ENCODE peak calls at places on chromosomes 7 and 10, in seven cellular contexts. K, O, P, W, E, D and S are unnamed samples.

GRCh38 chr10:5583525-5584175 is 58.9 kb downstream of the CALML3 start:
- DNase-seq in K (peak; percentile 96), O (peak; percentile 79), P (no peak), W (peak; percentile 52), E (peak; percentile 62), D (peak; percentile 37), S (peak; percentile 51)

GRCh38 chr10:119441151-119441821 is 101.2 kb downstream of the RGS10 start:
- DNase-seq in K (no peak), O (peak; percentile 34), P (no peak), W (no peak), E (no peak), D (no peak), S (no peak)

GRCh38 chr7:134520130-134520529 is 7.2 kb upstream of the AKR1B10 start:
- DNase-seq in K (no peak), O (no peak), P (no peak), W (no peak), E (no peak), D (no peak), S (no peak)

GRCh38 chr7:14207154-14207553 is 217.7 kb upstream of the ETV1 start:
- DNase-seq in K (no peak), O (no peak), P (no peak), W (no peak), E (no peak), D (no peak), S (no peak)

GRCh38 chr10:67657775-67658174 is 38.2 kb downstream of the CTNNA3 start:
- DNase-seq in K (no peak), O (no peak), P (no peak), W (peak; percentile 40), E (no peak), D (no peak), S (no peak)

GRCh38 chr10:119501690-119502089 is 40.8 kb downstream of the RGS10 start:
- DNase-seq in K (peak; percentile 23), O (no peak), P (peak; percentile 44), W (no peak), E (no peak), D (no peak), S (no peak)

GRCh38 chr7:122302826-122303521 is 1.6 kb downstream of the FEZF1 start:
- DNase-seq in K (no peak), O (no peak), P (no peak), W (no peak), E (no peak), D (no peak), S (no peak)

GRCh38 chr10:91196268-91197043 is 24.0 kb upstream of the PCGF5 start:
- DNase-seq in K (no peak), O (no peak), P (no peak), W (no peak), E (no peak), D (no peak), S (no peak)

GRCh38 chr7:128963327-128963757 is 25.6 kb downstream of the IRF5 start:
- DNase-seq in K (peak; percentile 24), O (no peak), P (peak; percentile 77), W (no peak), E (no peak), D (peak; percentile 79), S (no peak)

GRCh38 chr10:7773845-7774801 is 13.7 kb downstream of the KIN start:
- DNase-seq in K (peak; percentile 21), O (no peak), P (no peak), W (no peak), E (no peak), D (no peak), S (no peak)

GRCh38 chr7:6618621-6619020 is 3.2 kb downstream of the ZNF853 start:
- DNase-seq in K (no peak), O (no peak), P (no peak), W (no peak), E (no peak), D (no peak), S (no peak)

GRCh38 chr7:42207420-42207819 is 29.6 kb downstream of the GLI3 start:
- DNase-seq in K (no peak), O (no peak), P (no peak), W (no peak), E (no peak), D (no peak), S (no peak)

GRCh38 chr7:134676743-134677142 is 30.1 kb downstream of the BPGM start:
- DNase-seq in K (no peak), O (no peak), P (no peak), W (no peak), E (no peak), D (no peak), S (no peak)

GRCh38 chr7:153638821-153639435 is 413.3 kb upstream of the DPP6 start:
- DNase-seq in K (no peak), O (no peak), P (no peak), W (no peak), E (no peak), D (no peak), S (no peak)

GRCh38 chr7:38451840-38452239 is 178.4 kb upstream of the TARP start:
- DNase-seq in K (no peak), O (peak; percentile 53), P (no peak), W (peak; percentile 26), E (peak; percentile 30), D (no peak), S (no peak)

GRCh38 chr7:94907026-94907419 is 371 bp upstream of the PPP1R9A start:
- DNase-seq in K (no peak), O (peak; percentile 8), P (no peak), W (no peak), E (no peak), D (no peak), S (no peak)

GRCh38 chr10:17548786-17549185 is 68.4 kb downstream of the HACD1 start:
- DNase-seq in K (no peak), O (peak; percentile 64), P (no peak), W (no peak), E (no peak), D (no peak), S (no peak)

GRCh38 chr10:17547026-17547425 is 70.1 kb downstream of the HACD1 start:
- DNase-seq in K (no peak), O (peak; percentile 27), P (no peak), W (no peak), E (no peak), D (no peak), S (no peak)

GRCh38 chr10:17544465-17544864 is 72.7 kb downstream of the HACD1 start:
- DNase-seq in K (no peak), O (peak; percentile 43), P (no peak), W (no peak), E (no peak), D (no peak), S (no peak)

DNA sequence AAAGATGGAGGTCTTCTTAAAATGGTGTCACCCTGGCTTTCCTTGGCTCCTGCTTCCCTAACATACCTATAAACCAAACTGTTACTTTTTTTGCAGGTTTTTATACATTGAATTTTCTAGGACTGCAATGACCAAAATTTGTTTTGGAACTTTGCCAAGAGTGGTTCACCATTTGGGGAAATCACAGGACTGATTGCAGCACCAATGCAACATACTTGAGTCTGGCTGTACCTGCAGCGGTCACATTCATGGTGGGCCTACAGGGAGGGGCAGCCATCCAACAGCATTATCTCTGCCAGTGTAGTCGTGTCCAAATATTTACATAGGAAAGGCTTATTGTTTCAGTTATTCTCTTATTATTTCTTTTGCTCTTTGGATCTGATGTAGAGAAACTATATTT is 69.0 kb downstream of the HACD1 start:
- DNase-seq in K (no peak), O (peak; percentile 26), P (no peak), W (no peak), E (no peak), D (no peak), S (no peak)
- TF ChIP-seq CTCF in K (no peak), O (no peak), P (no peak), W (no peak), E (no peak), D (no peak), S (no peak)

DNA sequence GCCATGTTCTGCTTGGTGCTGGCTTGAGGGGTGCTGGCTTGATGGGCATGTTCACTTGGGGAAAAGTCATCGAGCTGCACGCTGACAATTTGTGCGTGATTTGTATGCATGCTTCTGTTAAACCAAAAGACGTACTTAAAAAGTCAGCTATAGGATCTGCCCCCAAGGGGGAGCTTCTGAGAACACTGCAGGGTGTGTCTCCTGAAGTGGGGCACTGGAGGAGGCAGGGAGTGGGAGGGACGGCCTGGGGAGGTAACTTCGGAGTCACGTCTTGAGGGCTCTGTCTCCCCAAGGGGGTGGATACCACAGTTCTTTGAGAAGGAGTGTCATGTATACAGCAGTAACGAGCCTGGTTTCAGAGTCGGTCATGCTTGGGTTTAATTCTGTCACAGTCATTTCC is 406.5 kb downstream of the PLXNA4 start:
- DNase-seq in K (no peak), O (no peak), P (no peak), W (no peak), E (no peak), D (no peak), S (no peak)
- TF ChIP-seq CTCF in K (no peak), O (no peak), P (no peak), W (no peak), E (no peak), D (no peak), S (no peak)

GRCh38 chr10:73871295-73871914 is 3.0 kb downstream of the CAMK2G start:
- DNase-seq in K (no peak), O (no peak), P (no peak), W (no peak), E (no peak), D (no peak), S (no peak)

GRCh38 chr10:73874267-73875138 is at the start of gene CAMK2G:
- DNase-seq in K (peak; percentile 89), O (peak; percentile 77), P (peak; percentile 96), W (peak; percentile 89), E (peak; percentile 95), D (no peak), S (peak; percentile 78)

GRCh38 chr10:73873843-73874215 is 526 bp downstream of the CAMK2G start:
- DNase-seq in K (no peak), O (no peak), P (no peak), W (no peak), E (no peak), D (no peak), S (peak; percentile 53)

GRCh38 chr10:73873163-73873842 is 1.1 kb downstream of the CAMK2G start:
- DNase-seq in K (no peak), O (no peak), P (no peak), W (no peak), E (no peak), D (no peak), S (no peak)

GRCh38 chr10:73871915-73872710 is 2.2 kb downstream of the CAMK2G start:
- DNase-seq in K (no peak), O (no peak), P (no peak), W (no peak), E (peak; percentile 63), D (no peak), S (no peak)
- TF ChIP-seq CTCF in K (peak; percentile 41), O (peak; percentile 53), P (no peak), W (peak; percentile 13), E (no peak), D (peak; percentile 27), S (no peak)

GRCh38 chr7:99419323-99420021 is 10.7 kb downstream of the BUD31 start:
- DNase-seq in K (no peak), O (no peak), P (no peak), W (no peak), E (no peak), D (no peak), S (no peak)
- TF ChIP-seq CTCF in K (no peak), O (no peak), P (no peak), W (no peak), E (no peak), D (no peak), S (no peak)